ENCODE peak calls at places on chromosomes 7 and 10, in six cellular contexts. K, Z, X, F, E and W are unnamed samples.
A peak's percentile ranks its signal among the peaks of the same experiment; 100 is the strongest.

GRCh38 chr10:16943301-16944080 is 126.3 kb upstream of the RSU1 start:
- DNase-seq in K (no peak), Z (no peak), X (no peak), F (no peak), E (no peak), W (no peak)

GRCh38 chr10:89337493-89337892 is 9.7 kb downstream of the IFIT3 start:
- DNase-seq in K (no peak), Z (peak; percentile 96), X (no peak), F (no peak), E (peak; percentile 31), W (peak; percentile 89)

GRCh38 chr10:73925539-73925938 is 14.6 kb downstream of the PLAU start:
- DNase-seq in K (no peak), Z (no peak), X (no peak), F (no peak), E (no peak), W (no peak)

GRCh38 chr7:33190688-33191304 is 61.4 kb downstream of the BBS9 start:
- DNase-seq in K (no peak), Z (no peak), X (no peak), F (no peak), E (no peak), W (no peak)

GRCh38 chr7:108002726-108003590 is at the start of gene LAMB1:
- DNase-seq in K (peak; percentile 92), Z (peak; percentile 47), X (no peak), F (peak; percentile 78), E (peak; percentile 71), W (peak; percentile 84)

GRCh38 chr10:31069411-31069810 is 37.7 kb upstream of the ZNF438 start:
- DNase-seq in K (no peak), Z (no peak), X (no peak), F (no peak), E (no peak), W (no peak)

GRCh38 chr10:134743-135600 is at the start of gene ZMYND11:
- DNase-seq in K (peak; percentile 81), Z (peak; percentile 7), X (no peak), F (peak; percentile 64), E (peak; percentile 24), W (peak; percentile 61)

GRCh38 chr10:45555789-45556188 is 116.8 kb downstream of the ZFAND4 start:
- DNase-seq in K (no peak), Z (peak; percentile 25), X (no peak), F (no peak), E (no peak), W (no peak)

GRCh38 chr10:96683710-96684109 is 36.6 kb downstream of the PIK3AP1 start:
- DNase-seq in K (no peak), Z (no peak), X (no peak), F (no peak), E (no peak), W (no peak)

GRCh38 chr10:72173267-72173634 is 42.6 kb upstream of the ANAPC16 start:
- DNase-seq in K (no peak), Z (no peak), X (no peak), F (no peak), E (no peak), W (no peak)

GRCh38 chr10:116648903-116649302 is 28.1 kb downstream of the PNLIPRP2 start:
- DNase-seq in K (no peak), Z (no peak), X (no peak), F (no peak), E (no peak), W (no peak)

GRCh38 chr7:94620703-94621118 is 35.2 kb downstream of the SGCE start:
- DNase-seq in K (peak; percentile 46), Z (peak; percentile 95), X (no peak), F (no peak), E (peak; percentile 35), W (peak; percentile 48)

GRCh38 chr7:71497233-71497946 is 365.4 kb downstream of the GALNT17 start:
- DNase-seq in K (no peak), Z (no peak), X (no peak), F (no peak), E (no peak), W (no peak)

GRCh38 chr10:85187047-85187446 is 858.7 kb downstream of the CCSER2 start:
- DNase-seq in K (no peak), Z (no peak), X (no peak), F (no peak), E (no peak), W (no peak)

GRCh38 chr10:71075066-71075758 is 137.2 kb upstream of the UNC5B start:
- DNase-seq in K (peak; percentile 59), Z (peak; percentile 52), X (no peak), F (no peak), E (no peak), W (no peak)

GRCh38 chr7:102211590-102212550 is 74.8 kb upstream of the SH2B2 start:
- DNase-seq in K (no peak), Z (no peak), X (no peak), F (no peak), E (no peak), W (no peak)

GRCh38 chr7:128352138-128352537 is 8.4 kb upstream of the RBM28 start:
- DNase-seq in K (peak; percentile 96), Z (peak; percentile 31), X (peak; percentile 38), F (peak; percentile 82), E (no peak), W (peak; percentile 89)

GRCh38 chr10:11604742-11605650 is 6.5 kb downstream of the USP6NL start:
- DNase-seq in K (no peak), Z (no peak), X (no peak), F (no peak), E (no peak), W (peak; percentile 41)

GRCh38 chr10:6204063-6204340 is 1.3 kb downstream of the PFKFB3 start:
- DNase-seq in K (peak; percentile 79), Z (no peak), X (no peak), F (peak; percentile 41), E (no peak), W (peak; percentile 40)

GRCh38 chr7:157299613-157300405 is 37.0 kb upstream of the DNAJB6 start:
- DNase-seq in K (peak; percentile 66), Z (no peak), X (no peak), F (no peak), E (no peak), W (no peak)

GRCh38 chr7:9945882-9946281 is 1027.8 kb upstream of the PHF14 start:
- DNase-seq in K (no peak), Z (no peak), X (peak; percentile 51), F (no peak), E (no peak), W (peak; percentile 13)

GRCh38 chr10:124157286-124157685 is 63.9 kb upstream of the CHST15 start:
- DNase-seq in K (peak; percentile 17), Z (no peak), X (no peak), F (no peak), E (no peak), W (no peak)

GRCh38 chr10:132047575-132048293 is 18.0 kb upstream of the JAKMIP3 start:
- DNase-seq in K (no peak), Z (no peak), X (no peak), F (no peak), E (no peak), W (no peak)

GRCh38 chr7:13055732-13056369 is 368.4 kb downstream of the ARL4A start:
- DNase-seq in K (no peak), Z (no peak), X (no peak), F (no peak), E (no peak), W (no peak)

GRCh38 chr7:105028004-105028403 is 14.0 kb downstream of the KMT2E start:
- DNase-seq in K (no peak), Z (no peak), X (no peak), F (no peak), E (no peak), W (no peak)

GRCh38 chr10:80137031-80137712 is 4.6 kb downstream of the PLAC9 start:
- DNase-seq in K (no peak), Z (no peak), X (no peak), F (no peak), E (no peak), W (no peak)

GRCh38 chr10:79339266-79339665 is 8.0 kb upstream of the PPIF start:
- DNase-seq in K (no peak), Z (no peak), X (no peak), F (no peak), E (no peak), W (no peak)

GRCh38 chr10:79162861-79163662 is 94.3 kb downstream of the ZMIZ1 start:
- DNase-seq in K (no peak), Z (peak; percentile 50), X (no peak), F (no peak), E (no peak), W (no peak)

GRCh38 chr7:36299882-36300341 is 89.8 kb upstream of the ANLN start:
- DNase-seq in K (peak; percentile 79), Z (no peak), X (no peak), F (no peak), E (peak; percentile 15), W (peak; percentile 96)

GRCh38 chr7:6615853-6616555 is 594 bp downstream of the ZNF853 start:
- DNase-seq in K (peak; percentile 87), Z (no peak), X (no peak), F (peak; percentile 30), E (no peak), W (peak; percentile 70)

GRCh38 chr10:29533696-29534285 is 101.0 kb downstream of the SVIL start:
- DNase-seq in K (no peak), Z (no peak), X (no peak), F (no peak), E (no peak), W (no peak)

GRCh38 chr7:58087536-58088190 is 637.7 kb downstream of the ZNF716 start:
- DNase-seq in K (no peak), Z (no peak), X (no peak), F (no peak), E (no peak), W (no peak)